ENCODE peak calls at places on chromosome 2, in six cellular contexts. One of them, this sample, is unnamed.

GRCh38 chr2:65999103-65999502 is 435.8 kb upstream of the MEIS1 start:
- DNase-seq in Peyer's patch: no peak
- DNase-seq in KBM-7: no peak
- DNase-seq in heart left ventricle: no peak
- DNase-seq in activated CD8-positive, alpha-beta memory T cell treated with anti-CD3 and anti-CD28 coated beads, Interleukin-2, amount 50 U/mL, for 4 hours: no peak
- DNase-seq in GM04504: no peak
- DNase-seq in this sample: no peak

GRCh38 chr2:17539993-17540812 is at the start of gene VSNL1:
- DNase-seq in Peyer's patch: peak; percentile 52
- DNase-seq in KBM-7: no peak
- DNase-seq in heart left ventricle: peak; percentile 78
- DNase-seq in activated CD8-positive, alpha-beta memory T cell treated with anti-CD3 and anti-CD28 coated beads, Interleukin-2, amount 50 U/mL, for 4 hours: no peak
- DNase-seq in GM04504: no peak
- DNase-seq in this sample: peak; percentile 68

GRCh38 chr2:71358931-71359671 is 27.5 kb downstream of the ZNF638 start:
- DNase-seq in Peyer's patch: no peak
- DNase-seq in KBM-7: no peak
- DNase-seq in heart left ventricle: no peak
- DNase-seq in activated CD8-positive, alpha-beta memory T cell treated with anti-CD3 and anti-CD28 coated beads, Interleukin-2, amount 50 U/mL, for 4 hours: no peak
- DNase-seq in GM04504: peak; percentile 11
- DNase-seq in this sample: peak; percentile 60

GRCh38 chr2:155223781-155224406 is 525.4 kb downstream of the KCNJ3 start:
- DNase-seq in Peyer's patch: no peak
- DNase-seq in KBM-7: peak; percentile 5
- DNase-seq in heart left ventricle: no peak
- DNase-seq in activated CD8-positive, alpha-beta memory T cell treated with anti-CD3 and anti-CD28 coated beads, Interleukin-2, amount 50 U/mL, for 4 hours: no peak
- DNase-seq in GM04504: no peak
- DNase-seq in this sample: no peak

GRCh38 chr2:71306762-71307161 is 24.8 kb upstream of the ZNF638 start:
- DNase-seq in Peyer's patch: no peak
- DNase-seq in KBM-7: no peak
- DNase-seq in heart left ventricle: no peak
- DNase-seq in activated CD8-positive, alpha-beta memory T cell treated with anti-CD3 and anti-CD28 coated beads, Interleukin-2, amount 50 U/mL, for 4 hours: no peak
- DNase-seq in GM04504: peak; percentile 47
- DNase-seq in this sample: no peak

GRCh38 chr2:185221-185620 is 78.6 kb downstream of the SH3YL1 start:
- DNase-seq in Peyer's patch: no peak
- DNase-seq in KBM-7: no peak
- DNase-seq in heart left ventricle: no peak
- DNase-seq in activated CD8-positive, alpha-beta memory T cell treated with anti-CD3 and anti-CD28 coated beads, Interleukin-2, amount 50 U/mL, for 4 hours: no peak
- DNase-seq in GM04504: no peak
- DNase-seq in this sample: no peak

GRCh38 chr2:68336192-68336591 is 16.4 kb upstream of the CNRIP1 start:
- DNase-seq in Peyer's patch: no peak
- DNase-seq in KBM-7: no peak
- DNase-seq in heart left ventricle: no peak
- DNase-seq in activated CD8-positive, alpha-beta memory T cell treated with anti-CD3 and anti-CD28 coated beads, Interleukin-2, amount 50 U/mL, for 4 hours: no peak
- DNase-seq in GM04504: no peak
- DNase-seq in this sample: peak; percentile 83

GRCh38 chr2:131047920-131048560 is 45.2 kb downstream of the FAM168B start:
- DNase-seq in Peyer's patch: no peak
- DNase-seq in KBM-7: no peak
- DNase-seq in heart left ventricle: no peak
- DNase-seq in activated CD8-positive, alpha-beta memory T cell treated with anti-CD3 and anti-CD28 coated beads, Interleukin-2, amount 50 U/mL, for 4 hours: no peak
- DNase-seq in GM04504: no peak
- DNase-seq in this sample: no peak

GRCh38 chr2:10375570-10376266 is 72.4 kb downstream of the ODC1 start:
- DNase-seq in Peyer's patch: no peak
- DNase-seq in KBM-7: peak; percentile 37
- DNase-seq in heart left ventricle: no peak
- DNase-seq in activated CD8-positive, alpha-beta memory T cell treated with anti-CD3 and anti-CD28 coated beads, Interleukin-2, amount 50 U/mL, for 4 hours: peak; percentile 28
- DNase-seq in GM04504: no peak
- DNase-seq in this sample: no peak

GRCh38 chr2:20456049-20456665 is 9.3 kb downstream of the RHOB start:
- DNase-seq in Peyer's patch: no peak
- DNase-seq in KBM-7: no peak
- DNase-seq in heart left ventricle: no peak
- DNase-seq in activated CD8-positive, alpha-beta memory T cell treated with anti-CD3 and anti-CD28 coated beads, Interleukin-2, amount 50 U/mL, for 4 hours: no peak
- DNase-seq in GM04504: no peak
- DNase-seq in this sample: peak; percentile 45

GRCh38 chr2:181805228-181806038 is 86.1 kb upstream of the ITPRID2 start:
- DNase-seq in Peyer's patch: no peak
- DNase-seq in KBM-7: peak; percentile 87
- DNase-seq in heart left ventricle: no peak
- DNase-seq in activated CD8-positive, alpha-beta memory T cell treated with anti-CD3 and anti-CD28 coated beads, Interleukin-2, amount 50 U/mL, for 4 hours: no peak
- DNase-seq in GM04504: peak; percentile 46
- DNase-seq in this sample: peak; percentile 74